ENCODE peak calls at places on chromosome 2, in nine cellular contexts. One of them, this sample, is unnamed. For H3K4me1, the result is how much of the 10 kb centered on the place peaks cover.

GRCh38 chr2:23603581-23603980 is 218.6 kb downstream of the KLHL29 start:
- DNase-seq in breast epithelium: no peak
- DNase-seq in GM23338: no peak
- DNase-seq in transverse colon: no peak
- DNase-seq in upper lobe of left lung: no peak
- DNase-seq in prostate gland: no peak
- DNase-seq in GM12878: no peak
- DNase-seq in endothelial cell of umbilical vein: no peak
- DNase-seq in spleen: peak
- DNase-seq in this sample: no peak

GRCh38 chr2:25617948-25618646 is 55.3 kb downstream of the DTNB start:
- DNase-seq in GM23338: no peak
- DNase-seq in upper lobe of left lung: no peak
- DNase-seq in prostate gland: peak
- DNase-seq in GM12878: no peak
- DNase-seq in breast epithelium: no peak
- DNase-seq in endothelial cell of umbilical vein: peak
- DNase-seq in transverse colon: no peak
- DNase-seq in spleen: no peak
- DNase-seq in this sample: peak

GRCh38 chr2:8003462-8004075 is 678.3 kb upstream of the ID2 start:
- DNase-seq in transverse colon: peak
- DNase-seq in GM23338: no peak
- DNase-seq in breast epithelium: no peak
- DNase-seq in upper lobe of left lung: no peak
- DNase-seq in GM12878: no peak
- DNase-seq in endothelial cell of umbilical vein: no peak
- DNase-seq in spleen: no peak
- DNase-seq in prostate gland: peak
- DNase-seq in this sample: no peak

GRCh38 chr2:133167990-133168389 is 400.3 kb downstream of the NCKAP5 start:
- DNase-seq in upper lobe of left lung: no peak
- DNase-seq in GM12878: no peak
- DNase-seq in GM23338: peak
- DNase-seq in breast epithelium: no peak
- DNase-seq in spleen: no peak
- DNase-seq in transverse colon: no peak
- DNase-seq in endothelial cell of umbilical vein: no peak
- DNase-seq in prostate gland: no peak
- DNase-seq in this sample: no peak

GRCh38 chr2:60522462-60522861 is 31.0 kb downstream of the BCL11A start:
- DNase-seq in prostate gland: no peak
- DNase-seq in spleen: peak
- DNase-seq in endothelial cell of umbilical vein: no peak
- DNase-seq in upper lobe of left lung: no peak
- DNase-seq in breast epithelium: no peak
- DNase-seq in transverse colon: no peak
- DNase-seq in GM12878: no peak
- DNase-seq in GM23338: no peak
- DNase-seq in this sample: no peak

GRCh38 chr2:110170102-110170501 is 34.7 kb downstream of the NPHP1 start:
- DNase-seq in transverse colon: no peak
- DNase-seq in GM23338: no peak
- DNase-seq in endothelial cell of umbilical vein: no peak
- DNase-seq in spleen: no peak
- DNase-seq in upper lobe of left lung: no peak
- DNase-seq in prostate gland: no peak
- DNase-seq in breast epithelium: no peak
- DNase-seq in GM12878: no peak
- DNase-seq in this sample: no peak

GRCh38 chr2:66541646-66542045 is 106.7 kb downstream of the MEIS1 start:
- DNase-seq in upper lobe of left lung: no peak
- DNase-seq in spleen: no peak
- DNase-seq in prostate gland: no peak
- DNase-seq in GM23338: no peak
- DNase-seq in breast epithelium: no peak
- DNase-seq in endothelial cell of umbilical vein: no peak
- DNase-seq in transverse colon: no peak
- DNase-seq in GM12878: no peak
- DNase-seq in this sample: no peak

GRCh38 chr2:566379-567313 is 110.6 kb downstream of the TMEM18 start:
- DNase-seq in GM12878: no peak
- DNase-seq in upper lobe of left lung: no peak
- DNase-seq in spleen: no peak
- DNase-seq in transverse colon: no peak
- DNase-seq in GM23338: no peak
- DNase-seq in endothelial cell of umbilical vein: no peak
- DNase-seq in breast epithelium: no peak
- DNase-seq in prostate gland: no peak
- DNase-seq in this sample: no peak

GRCh38 chr2:46183426-46183825 is 113.8 kb upstream of the EPAS1 start:
- DNase-seq in GM23338: no peak
- DNase-seq in prostate gland: no peak
- DNase-seq in endothelial cell of umbilical vein: no peak
- DNase-seq in GM12878: no peak
- DNase-seq in spleen: no peak
- DNase-seq in breast epithelium: no peak
- DNase-seq in transverse colon: no peak
- DNase-seq in upper lobe of left lung: no peak
- DNase-seq in this sample: no peak

GRCh38 chr2:95047629-95048510 is 22.4 kb downstream of the MAL start:
- DNase-seq in GM12878: no peak
- DNase-seq in spleen: peak
- DNase-seq in upper lobe of left lung: no peak
- DNase-seq in transverse colon: no peak
- DNase-seq in breast epithelium: no peak
- DNase-seq in prostate gland: no peak
- DNase-seq in endothelial cell of umbilical vein: no peak
- DNase-seq in GM23338: no peak
- DNase-seq in this sample: no peak

GRCh38 chr2:96531366-96531765 is 5.2 kb upstream of the ARID5A start:
- DNase-seq in prostate gland: no peak
- DNase-seq in GM23338: no peak
- DNase-seq in GM12878: no peak
- DNase-seq in upper lobe of left lung: no peak
- DNase-seq in endothelial cell of umbilical vein: no peak
- DNase-seq in breast epithelium: no peak
- DNase-seq in transverse colon: no peak
- DNase-seq in spleen: no peak
- DNase-seq in this sample: no peak

GRCh38 chr2:227374158-227374557 is 4.9 kb downstream of the TM4SF20 start:
- DNase-seq in endothelial cell of umbilical vein: no peak
- DNase-seq in transverse colon: no peak
- DNase-seq in breast epithelium: no peak
- DNase-seq in prostate gland: no peak
- DNase-seq in GM12878: no peak
- DNase-seq in upper lobe of left lung: no peak
- DNase-seq in spleen: no peak
- DNase-seq in GM23338: no peak
- DNase-seq in this sample: no peak

GRCh38 chr2:209463226-209463625 is 39.4 kb downstream of the MAP2 start:
- DNase-seq in spleen: no peak
- DNase-seq in GM23338: peak
- DNase-seq in transverse colon: no peak
- DNase-seq in breast epithelium: no peak
- DNase-seq in upper lobe of left lung: no peak
- DNase-seq in GM12878: no peak
- DNase-seq in endothelial cell of umbilical vein: no peak
- DNase-seq in prostate gland: no peak
- DNase-seq in this sample: no peak

GRCh38 chr2:207107551-207107950 is 58.2 kb downstream of the KLF7 start:
- DNase-seq in GM23338: no peak
- DNase-seq in prostate gland: no peak
- DNase-seq in endothelial cell of umbilical vein: no peak
- DNase-seq in GM12878: no peak
- DNase-seq in spleen: peak
- DNase-seq in breast epithelium: no peak
- DNase-seq in transverse colon: no peak
- DNase-seq in upper lobe of left lung: peak
- DNase-seq in this sample: no peak

DNA sequence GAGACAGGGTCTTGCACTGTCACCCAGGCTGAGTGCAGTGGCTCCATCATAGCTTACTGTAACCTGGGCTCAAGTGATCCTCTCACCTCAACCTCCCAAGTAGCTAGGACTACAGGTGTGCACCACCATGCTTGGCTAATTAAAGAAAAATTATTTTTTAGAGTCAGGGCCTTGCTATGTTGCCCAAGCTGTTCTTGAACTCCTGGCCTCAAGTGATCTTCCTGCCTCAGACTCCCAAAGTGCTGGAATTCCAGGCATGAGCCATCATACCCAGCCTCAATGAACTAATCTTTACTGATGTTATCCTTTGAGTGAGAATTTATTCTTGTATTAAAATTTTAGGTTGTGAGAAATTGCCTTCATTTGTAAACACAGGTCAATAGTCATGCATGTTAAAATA is 27.0 kb upstream of the CD28 start:
- DNase-seq in prostate gland: no peak
- DNase-seq in GM12878: no peak
- DNase-seq in breast epithelium: no peak
- DNase-seq in upper lobe of left lung: no peak
- DNase-seq in GM23338: no peak
- DNase-seq in spleen: no peak
- DNase-seq in endothelial cell of umbilical vein: no peak
- DNase-seq in transverse colon: no peak
- DNase-seq in this sample: no peak
- H3K4me1 ChIP-seq in prostate gland: under half
- H3K4me1 ChIP-seq in GM12878: under half
- H3K4me1 ChIP-seq in breast epithelium: under half
- H3K4me1 ChIP-seq in upper lobe of left lung: under half
- H3K4me1 ChIP-seq in GM23338: under half
- H3K4me1 ChIP-seq in spleen: under half
- H3K4me1 ChIP-seq in endothelial cell of umbilical vein: under half
- H3K4me1 ChIP-seq in transverse colon: under half
- H3K4me1 ChIP-seq in this sample: under half

GRCh38 chr2:128734521-128735295 is 416.0 kb upstream of the HS6ST1 start:
- DNase-seq in spleen: peak
- DNase-seq in endothelial cell of umbilical vein: peak
- DNase-seq in GM23338: peak
- DNase-seq in transverse colon: no peak
- DNase-seq in breast epithelium: no peak
- DNase-seq in upper lobe of left lung: peak
- DNase-seq in GM12878: no peak
- DNase-seq in prostate gland: no peak
- DNase-seq in this sample: no peak

GRCh38 chr2:128733450-128733849 is 414.8 kb upstream of the HS6ST1 start:
- DNase-seq in prostate gland: no peak
- DNase-seq in endothelial cell of umbilical vein: no peak
- DNase-seq in upper lobe of left lung: no peak
- DNase-seq in GM23338: no peak
- DNase-seq in spleen: no peak
- DNase-seq in breast epithelium: no peak
- DNase-seq in transverse colon: no peak
- DNase-seq in GM12878: no peak
- DNase-seq in this sample: no peak

GRCh38 chr2:128735296-128735960 is 416.8 kb upstream of the HS6ST1 start:
- DNase-seq in endothelial cell of umbilical vein: no peak
- DNase-seq in GM12878: no peak
- DNase-seq in GM23338: peak
- DNase-seq in transverse colon: no peak
- DNase-seq in spleen: no peak
- DNase-seq in breast epithelium: no peak
- DNase-seq in prostate gland: no peak
- DNase-seq in upper lobe of left lung: no peak
- DNase-seq in this sample: no peak

GRCh38 chr2:128731994-128732650 is 413.5 kb upstream of the HS6ST1 start:
- DNase-seq in spleen: no peak
- DNase-seq in GM23338: no peak
- DNase-seq in GM12878: no peak
- DNase-seq in breast epithelium: no peak
- DNase-seq in prostate gland: no peak
- DNase-seq in transverse colon: no peak
- DNase-seq in endothelial cell of umbilical vein: no peak
- DNase-seq in upper lobe of left lung: no peak
- DNase-seq in this sample: no peak

GRCh38 chr2:128732976-128733431 is 414.3 kb upstream of the HS6ST1 start:
- DNase-seq in breast epithelium: no peak
- DNase-seq in GM23338: no peak
- DNase-seq in GM12878: no peak
- DNase-seq in endothelial cell of umbilical vein: no peak
- DNase-seq in upper lobe of left lung: no peak
- DNase-seq in prostate gland: no peak
- DNase-seq in spleen: no peak
- DNase-seq in transverse colon: no peak
- DNase-seq in this sample: no peak
- TF ChIP-seq POLR2AphosphoS5 in breast epithelium: no peak
- TF ChIP-seq POLR2AphosphoS5 in GM23338: no peak
- TF ChIP-seq POLR2AphosphoS5 in GM12878: no peak
- TF ChIP-seq POLR2AphosphoS5 in endothelial cell of umbilical vein: no peak
- TF ChIP-seq POLR2AphosphoS5 in upper lobe of left lung: peak
- TF ChIP-seq POLR2AphosphoS5 in prostate gland: no peak
- TF ChIP-seq POLR2AphosphoS5 in spleen: no peak
- TF ChIP-seq POLR2AphosphoS5 in transverse colon: peak
- TF ChIP-seq POLR2AphosphoS5 in this sample: no peak

GRCh38 chr2:230734247-230735175 is 21.9 kb downstream of the CAB39 start:
- DNase-seq in endothelial cell of umbilical vein: no peak
- DNase-seq in GM23338: no peak
- DNase-seq in GM12878: no peak
- DNase-seq in prostate gland: no peak
- DNase-seq in breast epithelium: no peak
- DNase-seq in spleen: no peak
- DNase-seq in transverse colon: no peak
- DNase-seq in upper lobe of left lung: no peak
- DNase-seq in this sample: no peak

GRCh38 chr2:230737791-230738226 is 25.2 kb downstream of the CAB39 start:
- DNase-seq in GM23338: no peak
- DNase-seq in prostate gland: peak
- DNase-seq in breast epithelium: no peak
- DNase-seq in endothelial cell of umbilical vein: no peak
- DNase-seq in transverse colon: no peak
- DNase-seq in GM12878: no peak
- DNase-seq in spleen: no peak
- DNase-seq in upper lobe of left lung: no peak
- DNase-seq in this sample: no peak

GRCh38 chr2:230732914-230733401 is 20.3 kb downstream of the CAB39 start:
- DNase-seq in GM12878: no peak
- DNase-seq in breast epithelium: no peak
- DNase-seq in prostate gland: no peak
- DNase-seq in transverse colon: no peak
- DNase-seq in endothelial cell of umbilical vein: no peak
- DNase-seq in upper lobe of left lung: no peak
- DNase-seq in GM23338: no peak
- DNase-seq in spleen: no peak
- DNase-seq in this sample: no peak

GRCh38 chr2:230738391-230738811 is 25.8 kb downstream of the CAB39 start:
- DNase-seq in GM12878: no peak
- DNase-seq in prostate gland: no peak
- DNase-seq in breast epithelium: no peak
- DNase-seq in transverse colon: no peak
- DNase-seq in spleen: no peak
- DNase-seq in endothelial cell of umbilical vein: peak
- DNase-seq in upper lobe of left lung: no peak
- DNase-seq in GM23338: no peak
- DNase-seq in this sample: no peak

GRCh38 chr2:230735884-230736283 is 23.2 kb downstream of the CAB39 start:
- DNase-seq in breast epithelium: no peak
- DNase-seq in transverse colon: no peak
- DNase-seq in GM12878: no peak
- DNase-seq in spleen: no peak
- DNase-seq in endothelial cell of umbilical vein: no peak
- DNase-seq in GM23338: no peak
- DNase-seq in prostate gland: no peak
- DNase-seq in upper lobe of left lung: no peak
- DNase-seq in this sample: no peak
- H3K4me1 ChIP-seq in breast epithelium: under half
- H3K4me1 ChIP-seq in transverse colon: under half
- H3K4me1 ChIP-seq in GM12878: under half
- H3K4me1 ChIP-seq in spleen: under half
- H3K4me1 ChIP-seq in endothelial cell of umbilical vein: under half
- H3K4me1 ChIP-seq in GM23338: under half
- H3K4me1 ChIP-seq in prostate gland: under half
- H3K4me1 ChIP-seq in upper lobe of left lung: half or more
- H3K4me1 ChIP-seq in this sample: under half

GRCh38 chr2:218398437-218399390 is 954 bp upstream of the CTDSP1 start:
- DNase-seq in GM23338: peak
- DNase-seq in endothelial cell of umbilical vein: peak
- DNase-seq in GM12878: no peak
- DNase-seq in transverse colon: peak
- DNase-seq in breast epithelium: peak
- DNase-seq in prostate gland: peak
- DNase-seq in spleen: peak
- DNase-seq in upper lobe of left lung: peak
- DNase-seq in this sample: no peak
- TF ChIP-seq POLR2AphosphoS5 in GM23338: no peak
- TF ChIP-seq POLR2AphosphoS5 in endothelial cell of umbilical vein: no peak
- TF ChIP-seq POLR2AphosphoS5 in GM12878: no peak
- TF ChIP-seq POLR2AphosphoS5 in transverse colon: peak
- TF ChIP-seq POLR2AphosphoS5 in breast epithelium: no peak
- TF ChIP-seq POLR2AphosphoS5 in prostate gland: peak
- TF ChIP-seq POLR2AphosphoS5 in spleen: peak
- TF ChIP-seq POLR2AphosphoS5 in upper lobe of left lung: no peak
- TF ChIP-seq POLR2AphosphoS5 in this sample: no peak